ENCODE peak calls at places on chromosomes 11 and 22, in nine cellular contexts. D is upper lobe of left lung, Y is K562, A is stomach, J is sigmoid colon, U is transverse colon, V is GM12878, W is SK-N-SH, S is H1. B is an unnamed sample. For H3K27me3, the result is how much of the 10 kb centered on the place peaks cover.

GRCh38 chr11:46015941-46016340 is 93.5 kb downstream of the LARGE2 start:
- DNase-seq in Y (no peak), S (no peak), W (no peak), U (no peak), A (no peak), V (no peak), D (no peak), J (no peak), B (no peak)

GRCh38 chr11:7032692-7033091 is 12.4 kb downstream of the NLRP14 start:
- DNase-seq in J (no peak), A (no peak), D (no peak), Y (no peak), U (no peak), W (no peak), S (no peak), V (no peak), B (no peak)

GRCh38 chr11:15901790-15902189 is 454.6 kb downstream of the SOX6 start:
- DNase-seq in W (no peak), D (peak), A (peak), V (no peak), J (no peak), U (peak), S (no peak), Y (no peak), B (no peak)

GRCh38 chr11:47111318-47111804 is 65.3 kb downstream of the ARFGAP2 start:
- DNase-seq in A (no peak), V (peak), S (no peak), J (no peak), D (no peak), W (no peak), U (no peak), Y (no peak), B (no peak)

GRCh38 chr22:41915035-41915782 is at the start of gene SHISA8:
- DNase-seq in J (no peak), Y (no peak), A (peak), D (no peak), W (peak), U (peak), S (no peak), V (no peak), B (no peak)

GRCh38 chr11:31160504-31161422 is 208.8 kb downstream of the DCDC1 start:
- DNase-seq in Y (peak), S (no peak), U (no peak), D (no peak), W (no peak), J (no peak), A (no peak), V (no peak), B (no peak)

GRCh38 chr11:117313828-117314768 is 2.0 kb downstream of the BACE1 start:
- DNase-seq in D (no peak), A (no peak), V (no peak), U (no peak), J (peak), W (no peak), Y (no peak), S (no peak), B (no peak)

GRCh38 chr11:19279455-19279854 is 38.7 kb upstream of the E2F8 start:
- DNase-seq in U (no peak), D (no peak), A (no peak), V (no peak), J (no peak), S (no peak), W (no peak), Y (no peak), B (no peak)

GRCh38 chr11:120029321-120029720 is 108.6 kb downstream of the TRIM29 start:
- DNase-seq in U (no peak), W (no peak), S (no peak), V (no peak), A (no peak), J (no peak), D (no peak), Y (no peak), B (no peak)

GRCh38 chr11:210122-210802 is 2.8 kb downstream of the RIC8A start:
- DNase-seq in V (no peak), U (no peak), A (peak), W (no peak), Y (no peak), S (no peak), D (peak), J (peak), B (no peak)

GRCh38 chr22:23245045-23245798 is 64.9 kb downstream of the BCR start:
- DNase-seq in A (no peak), Y (no peak), D (no peak), V (no peak), U (no peak), W (no peak), J (no peak), S (no peak), B (no peak)

GRCh38 chr11:103619480-103619879 is 417.0 kb upstream of the DDI1 start:
- DNase-seq in D (no peak), J (no peak), V (no peak), A (no peak), U (no peak), W (no peak), S (no peak), Y (no peak), B (no peak)

GRCh38 chr22:49827853-49828598 is at the start of gene BRD1:
- DNase-seq in S (no peak), Y (no peak), D (peak), J (no peak), U (peak), V (no peak), W (peak), A (peak), B (no peak)

GRCh38 chr11:91981995-91982394 is 242.6 kb upstream of the FAT3 start:
- DNase-seq in S (no peak), A (no peak), D (no peak), V (no peak), W (no peak), J (peak), Y (no peak), U (peak), B (peak)

GRCh38 chr22:32177221-32177765 is 18.2 kb upstream of the C22orf42 start:
- DNase-seq in V (no peak), U (no peak), D (no peak), Y (no peak), W (no peak), S (no peak), J (no peak), A (no peak), B (no peak)

GRCh38 chr11:43784866-43785265 is 95.8 kb upstream of the ALKBH3 start:
- DNase-seq in V (no peak), Y (no peak), A (no peak), D (no peak), U (no peak), J (no peak), S (no peak), W (no peak), B (no peak)

GRCh38 chr11:69699213-69699612 is 4.6 kb downstream of the FGF19 start:
- DNase-seq in A (no peak), U (no peak), J (peak), V (no peak), Y (no peak), W (no peak), D (no peak), S (no peak), B (no peak)

GRCh38 chr22:43490311-43490710 is 78.5 kb downstream of the MPPED1 start:
- DNase-seq in V (no peak), A (no peak), D (no peak), J (no peak), U (no peak), W (no peak), Y (no peak), S (no peak), B (no peak)

GRCh38 chr11:132177106-132177505 is 806.7 kb downstream of the NTM start:
- DNase-seq in W (no peak), U (no peak), D (no peak), V (no peak), S (no peak), J (no peak), Y (no peak), A (no peak), B (no peak)

GRCh38 chr11:133787379-133788103 is 57.8 kb downstream of the SPATA19 start:
- DNase-seq in U (peak), D (no peak), W (no peak), V (no peak), S (no peak), A (no peak), Y (no peak), J (no peak), B (no peak)

GRCh38 chr22:30526656-30527055 is 19.9 kb downstream of the SEC14L6 start:
- DNase-seq in U (no peak), Y (no peak), W (no peak), S (no peak), J (no peak), A (no peak), D (no peak), V (no peak), B (no peak)

GRCh38 chr22:39917776-39918493 is 17.1 kb downstream of the GRAP2 start:
- DNase-seq in S (no peak), V (no peak), W (peak), A (no peak), U (no peak), J (no peak), Y (no peak), D (no peak), B (peak)

GRCh38 chr11:116579857-116580727 is 192.7 kb downstream of the BUD13 start:
- DNase-seq in J (no peak), Y (no peak), W (no peak), U (no peak), S (no peak), V (no peak), D (no peak), A (no peak), B (no peak)

DNA sequence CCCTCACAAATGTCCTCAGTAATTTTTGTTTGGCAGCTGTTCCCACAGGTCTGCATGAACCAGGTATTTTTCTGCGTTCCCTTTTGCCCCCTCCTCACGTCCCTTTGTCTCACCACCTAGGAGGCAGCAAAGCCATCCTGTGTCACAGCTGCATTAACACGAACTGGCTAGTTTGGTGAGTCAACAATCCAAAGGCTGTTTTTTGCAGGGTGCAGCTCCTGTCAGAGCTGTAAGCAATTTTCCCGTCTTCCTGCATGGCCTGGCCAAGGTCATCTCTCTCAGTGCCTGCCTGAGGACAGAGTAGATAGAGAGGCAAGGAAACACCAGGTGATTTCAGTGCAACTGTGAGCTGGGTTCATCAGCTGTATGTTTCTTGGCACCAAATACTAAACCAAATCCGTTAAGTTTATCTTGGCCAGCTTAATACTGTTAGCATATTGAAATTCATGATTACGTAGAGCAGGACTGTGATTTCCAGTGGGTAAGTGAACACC is 20.6 kb upstream of the VSIG10L2 start:
- DNase-seq in D (no peak), A (no peak), W (no peak), Y (no peak), J (no peak), S (no peak), U (peak), V (no peak), B (no peak)
- TF ChIP-seq EP300 in D (no peak), A (no peak), W (no peak), Y (no peak), J (no peak), S (no peak), U (no peak), V (no peak), B (no peak)

GRCh38 chr22:47289316-47289985 is 527.0 kb downstream of the TBC1D22A start:
- DNase-seq in J (peak), S (no peak), W (no peak), A (no peak), V (no peak), Y (no peak), U (no peak), D (peak), B (no peak)
- H3K27me3 ChIP-seq in J (under half), S (under half), W (under half), A (under half), V (under half), Y (under half), U (under half), D (under half), B (under half)

DNA sequence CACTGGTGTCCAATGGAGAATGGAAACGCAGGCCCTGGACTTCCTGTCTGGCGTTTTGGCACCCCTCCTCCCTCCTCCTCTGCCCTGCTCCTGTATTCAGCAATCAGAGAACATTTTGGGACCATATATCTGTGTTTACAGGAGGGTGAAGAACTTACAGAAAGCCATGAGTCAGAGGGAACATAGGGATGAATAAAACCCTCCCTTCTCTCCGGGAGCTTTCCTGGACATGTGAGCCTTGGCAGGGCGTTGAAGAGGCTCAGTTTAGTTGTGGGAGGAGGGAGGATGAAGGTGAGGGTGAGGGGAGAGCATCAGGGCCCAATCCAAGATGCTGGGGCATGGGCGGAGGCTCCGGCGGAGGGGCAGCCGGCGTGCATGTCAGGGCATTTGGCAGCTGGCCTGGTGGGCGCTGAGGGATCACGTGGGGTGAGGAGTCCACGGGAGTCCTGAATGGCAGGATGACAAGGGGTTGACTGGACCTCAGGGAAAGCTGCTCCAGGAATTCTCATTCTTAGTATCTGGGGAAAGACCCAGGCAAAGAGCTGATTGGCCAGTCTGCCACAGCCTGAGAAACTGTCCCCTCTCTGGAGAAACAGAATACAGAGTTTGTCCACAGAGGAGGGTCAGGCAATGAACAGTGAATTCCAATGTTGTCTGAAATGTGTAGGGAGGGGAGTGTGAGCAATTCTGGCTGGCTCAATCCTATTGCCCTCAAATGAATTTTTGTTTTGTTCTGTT is 28.9 kb downstream of the MICAL2 start:
- DNase-seq in V (no peak), W (no peak), J (peak), U (no peak), S (no peak), Y (no peak), D (no peak), A (no peak), B (no peak)
- TF ChIP-seq EP300 in V (no peak), W (no peak), J (peak), U (peak), S (no peak), Y (no peak), D (no peak), A (no peak), B (no peak)

GRCh38 chr11:87081358-87081757 is 43.6 kb downstream of the TMEM135 start:
- DNase-seq in S (no peak), J (no peak), A (no peak), U (no peak), V (peak), Y (no peak), W (no peak), D (no peak), B (no peak)
- H3K27me3 ChIP-seq in S (under half), J (under half), A (under half), U (under half), V (under half), Y (under half), W (under half), D (under half), B (under half)